ENCODE peak calls at places on chromosomes 6 and 20, in five cellular contexts. F is HCT116, P is GM23338, J is HepG2, T is K562. O is an unnamed sample.

GRCh38 chr6:133341607-133342158 is 100.5 kb downstream of the EYA4 start:
- DNase-seq in P (no peak), J (peak), T (no peak), F (no peak), O (no peak)

GRCh38 chr6:161409353-161409752 is 135.5 kb upstream of the AGPAT4 start:
- DNase-seq in F (no peak), J (no peak), T (no peak), P (no peak), O (no peak)

GRCh38 chr6:134351615-134352474 is 33.9 kb upstream of the SGK1 start:
- DNase-seq in T (no peak), F (no peak), P (peak), J (no peak), O (no peak)

GRCh38 chr6:3409699-3410384 is 47.0 kb downstream of the SLC22A23 start:
- DNase-seq in F (no peak), P (peak), T (peak), J (peak), O (no peak)

GRCh38 chr20:4726710-4727391 is 5.1 kb downstream of the PRND start:
- DNase-seq in F (no peak), J (no peak), P (no peak), T (no peak), O (no peak)

GRCh38 chr6:118902731-118903130 is 8.8 kb downstream of the ASF1A start:
- DNase-seq in P (no peak), T (no peak), F (no peak), J (no peak), O (no peak)

GRCh38 chr6:167141667-167142432 is 15.9 kb downstream of the GPR31 start:
- DNase-seq in F (peak), P (peak), T (peak), J (peak), O (peak)

GRCh38 chr6:53436904-53437303 is 88.2 kb upstream of the ELOVL5 start:
- DNase-seq in F (no peak), P (no peak), T (no peak), J (no peak), O (no peak)

GRCh38 chr6:8530775-8531435 is 95.6 kb upstream of the SLC35B3 start:
- DNase-seq in T (no peak), P (peak), F (no peak), J (no peak), O (no peak)

GRCh38 chr20:34475979-34476736 is 40.1 kb upstream of the DYNLRB1 start:
- DNase-seq in F (no peak), T (no peak), J (peak), P (peak), O (peak)

GRCh38 chr6:78605909-78606446 is 261.4 kb upstream of the IRAK1BP1 start:
- DNase-seq in J (no peak), P (no peak), F (no peak), T (no peak), O (no peak)

GRCh38 chr6:169915769-169916550 is 164.5 kb downstream of the ERMARD start:
- DNase-seq in P (no peak), T (no peak), F (no peak), J (no peak), O (no peak)

GRCh38 chr6:66481216-66481615 is 774.2 kb upstream of the EYS start:
- DNase-seq in P (no peak), J (no peak), F (no peak), T (no peak), O (no peak)

GRCh38 chr6:169536446-169537170 is 165.2 kb downstream of the WDR27 start:
- DNase-seq in T (no peak), F (no peak), J (peak), P (no peak), O (no peak)

GRCh38 chr6:79230149-79230548 is 4.3 kb downstream of the HMGN3 start:
- DNase-seq in F (no peak), P (no peak), T (no peak), J (no peak), O (no peak)

GRCh38 chr6:108454356-108454755 is 106.4 kb upstream of the FOXO3 start:
- DNase-seq in F (no peak), P (no peak), J (no peak), T (no peak), O (no peak)

GRCh38 chr6:136463796-136464542 is 86.3 kb downstream of the MAP7 start:
- DNase-seq in T (no peak), J (no peak), F (no peak), P (no peak), O (no peak)

GRCh38 chr6:33213989-33214335 is 5.7 kb downstream of the RING1 start:
- DNase-seq in P (no peak), F (no peak), T (peak), J (no peak), O (no peak)

GRCh38 chr20:42955713-42956112 is 234.0 kb downstream of the PTPRT start:
- DNase-seq in T (no peak), F (no peak), J (no peak), P (no peak), O (no peak)

GRCh38 chr20:7939663-7940062 is 595 bp downstream of the HAO1 start:
- DNase-seq in J (no peak), T (no peak), F (no peak), P (no peak), O (no peak)

GRCh38 chr20:20201124-20201523 is 148.8 kb downstream of the CFAP61 start:
- DNase-seq in T (no peak), J (no peak), P (no peak), F (no peak), O (peak)

GRCh38 chr20:59392741-59393140 is 92.3 kb downstream of the EDN3 start:
- DNase-seq in T (no peak), J (no peak), P (no peak), F (no peak), O (no peak)

GRCh38 chr20:53831812-53832211 is 238.2 kb upstream of the ZNF217 start:
- DNase-seq in F (no peak), J (no peak), P (no peak), T (no peak), O (no peak)

GRCh38 chr6:129329677-129330076 is 380.3 kb downstream of the ARHGAP18 start:
- DNase-seq in J (no peak), P (no peak), T (no peak), F (no peak), O (no peak)

GRCh38 chr20:22581437-22582385 is 2.7 kb downstream of the FOXA2 start:
- DNase-seq in T (no peak), J (no peak), P (peak), F (no peak), O (no peak)

GRCh38 chr6:1540864-1541521 is 68.7 kb upstream of the FOXC1 start:
- DNase-seq in T (no peak), F (no peak), P (no peak), J (peak), O (no peak)

GRCh38 chr20:24147961-24148360 is 159.4 kb upstream of the GGTLC1 start:
- DNase-seq in F (no peak), T (no peak), J (no peak), P (no peak), O (no peak)

GRCh38 chr20:32439132-32439829 is 81.2 kb downstream of the ASXL1 start:
- DNase-seq in J (no peak), F (no peak), T (no peak), P (no peak), O (no peak)

GRCh38 chr20:59776059-59776603 is 157.3 kb downstream of the SYCP2 start:
- DNase-seq in T (no peak), J (no peak), P (no peak), F (no peak), O (no peak)

GRCh38 chr6:118648866-118649554 is 2.4 kb downstream of the CEP85L start:
- DNase-seq in J (no peak), P (no peak), F (no peak), T (no peak), O (no peak)

GRCh38 chr6:168607272-168608112 is 166.5 kb downstream of the SMOC2 start:
- DNase-seq in J (no peak), P (no peak), T (no peak), F (no peak), O (no peak)

GRCh38 chr6:152167639-152168603 is 360.4 kb downstream of the ESR1 start:
- DNase-seq in P (no peak), T (peak), F (no peak), J (no peak), O (no peak)

GRCh38 chr20:1720226-1720625 is 62.6 kb upstream of the SIRPG start:
- DNase-seq in P (no peak), F (no peak), J (no peak), T (no peak), O (no peak)

GRCh38 chr6:37530294-37530693 is 30.6 kb upstream of the CCDC167 start:
- DNase-seq in J (no peak), F (no peak), T (no peak), P (no peak), O (no peak)
- TF ChIP-seq REST in J (no peak), F (no peak), T (no peak), P (no peak), O (peak)

DNA sequence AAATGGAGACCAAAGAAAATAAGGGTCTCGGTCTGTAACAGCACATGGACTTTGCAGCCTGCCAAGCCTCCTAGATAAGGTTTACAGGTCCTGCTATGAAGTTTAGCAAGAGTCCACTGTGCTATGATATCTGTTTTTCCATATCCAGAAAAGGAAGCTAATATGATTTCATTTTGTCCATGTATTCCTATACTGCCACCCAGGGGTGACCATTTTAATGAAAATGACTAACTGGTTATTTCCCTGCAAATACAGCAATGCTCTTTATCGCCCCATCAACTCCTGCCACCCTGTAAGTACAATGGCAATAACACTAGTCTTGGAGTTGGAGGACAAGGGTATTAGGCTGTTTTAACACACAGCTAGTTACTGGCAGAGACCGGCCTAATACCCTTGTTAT is 115.2 kb upstream of the GLP1R start:
- DNase-seq in T (no peak), F (peak), P (peak), J (peak), O (peak)
- TF ChIP-seq CTCF in T (peak), F (peak), P (no peak), J (peak), O (no peak)

DNA sequence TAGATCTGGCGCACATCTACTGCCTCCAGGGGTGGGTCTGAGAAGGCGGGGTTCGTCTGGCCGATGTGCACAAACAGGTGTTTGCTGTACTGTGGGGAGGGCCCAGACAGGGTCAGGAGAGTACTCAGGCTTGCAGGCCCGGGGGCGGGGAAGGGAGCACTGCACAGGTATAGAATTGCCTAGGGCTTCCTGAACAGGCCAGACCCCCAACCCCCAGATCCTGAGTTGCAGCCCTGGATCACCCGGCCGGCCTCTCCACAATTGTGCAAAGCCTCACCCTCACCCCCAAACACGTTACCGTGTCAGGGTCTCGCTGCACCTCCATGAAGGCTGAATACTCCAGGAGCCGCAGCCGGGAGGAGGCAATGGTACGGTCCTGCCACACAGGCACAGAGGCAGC is 7.8 kb downstream of the RPL10A start:
- DNase-seq in J (no peak), F (no peak), P (peak), T (peak), O (no peak)
- TF ChIP-seq POLR2AphosphoS5 in J (no peak), F (no peak), P (no peak), T (no peak), O (no peak)

GRCh38 chr6:140871911-140872310 is 1260.8 kb upstream of the GJE1 start:
- DNase-seq in P (no peak), F (no peak), T (no peak), J (no peak), O (no peak)
- TF ChIP-seq REST in P (no peak), F (no peak), T (no peak), J (no peak), O (no peak)

DNA sequence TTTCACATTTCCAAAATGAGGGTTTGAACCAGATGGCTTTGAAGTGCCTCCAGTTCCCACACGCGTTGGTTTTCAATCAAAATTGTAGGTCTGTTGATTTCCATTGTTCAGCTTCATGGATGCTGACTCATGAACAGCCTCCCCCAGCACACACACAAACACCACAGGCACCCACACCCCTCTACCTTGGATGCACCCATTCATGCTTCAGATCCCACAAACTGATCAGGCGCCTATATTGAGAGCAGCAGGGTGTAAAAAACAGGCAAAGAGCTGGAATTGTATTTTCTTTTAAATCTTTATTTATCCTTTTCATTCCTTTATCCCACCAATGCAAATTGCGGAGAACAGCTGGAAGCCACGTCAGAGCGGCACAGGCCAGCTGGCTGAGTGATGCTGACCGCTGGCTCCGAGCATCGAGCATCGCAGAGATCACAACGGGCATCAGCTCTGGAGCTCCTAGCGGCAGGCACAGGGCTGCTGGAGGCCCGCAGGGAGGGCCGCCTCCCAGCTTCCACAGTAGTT is 29.3 kb upstream of the TBC1D7 start:
- DNase-seq in P (peak), F (no peak), T (no peak), J (no peak), O (no peak)
- TF ChIP-seq CTCF in P (no peak), F (no peak), T (no peak), J (no peak), O (no peak)

DNA sequence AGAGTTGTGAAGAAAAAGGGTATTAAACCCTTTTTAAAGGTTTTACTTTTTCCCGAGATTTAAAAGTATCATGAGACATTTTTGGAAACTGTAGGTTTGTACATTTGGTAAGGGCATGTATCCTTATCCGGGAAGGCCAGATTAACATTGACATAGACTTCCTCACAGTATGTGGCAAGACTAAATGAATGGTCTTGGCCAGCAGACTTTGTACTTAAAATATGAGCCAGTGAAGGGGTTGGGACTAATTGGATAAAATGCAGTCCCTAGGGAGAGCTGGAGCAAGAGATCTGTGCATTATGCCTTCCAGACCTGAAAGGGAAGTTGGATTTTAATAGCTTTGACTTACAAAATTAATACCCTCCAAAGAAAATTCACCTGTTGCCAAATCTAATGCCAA is 60.4 kb upstream of the CCN2 start:
- DNase-seq in T (no peak), P (no peak), J (no peak), F (no peak), O (no peak)
- TF ChIP-seq POLR2AphosphoS5 in T (no peak), P (no peak), J (no peak), F (no peak), O (no peak)

DNA sequence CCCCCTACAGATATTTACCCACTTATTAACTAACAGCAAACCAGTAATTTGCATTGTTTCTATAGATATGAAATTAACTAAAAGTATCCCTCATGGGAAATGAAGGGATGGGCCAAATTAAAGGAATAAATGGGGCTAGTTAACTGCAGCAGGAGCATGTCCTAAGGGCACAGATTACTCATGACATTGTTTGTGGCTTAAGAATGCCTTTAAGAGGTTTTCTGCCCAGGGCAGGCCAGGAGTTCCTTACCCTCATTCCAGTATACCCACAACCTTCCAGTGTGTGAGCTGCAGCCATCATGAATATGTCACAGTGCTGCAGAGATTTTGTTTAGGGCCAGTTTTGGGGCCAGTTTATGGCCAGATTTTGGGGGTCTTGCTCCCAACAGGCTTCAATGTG is 1101.9 kb downstream of the PRIM2 start:
- DNase-seq in F (no peak), J (no peak), T (no peak), P (no peak), O (no peak)
- TF ChIP-seq REST in F (no peak), J (no peak), T (no peak), P (no peak), O (no peak)

O was measured in HL-60.